ENCODE peak calls at places on chromosomes 2 and 18, in eight cellular contexts. C, A, B, U, T, Z, H and Y are unnamed samples.

GRCh38 chr2:42944744-42945415 is 152.5 kb upstream of the HAAO start:
- DNase-seq in C (no peak), A (no peak), B (no peak), U (no peak), T (no peak), Z (peak), H (no peak), Y (no peak)

GRCh38 chr2:175371378-175371777 is 189.9 kb upstream of the ATP5MC3 start:
- DNase-seq in C (no peak), A (no peak), B (no peak), U (no peak), T (no peak), Z (no peak), H (no peak), Y (no peak)

GRCh38 chr2:132824716-132825115 is 154.7 kb upstream of the LYPD1 start:
- DNase-seq in C (no peak), A (no peak), B (no peak), U (no peak), T (no peak), Z (peak), H (no peak), Y (no peak)

GRCh38 chr2:62184499-62185045 is 11.3 kb upstream of the B3GNT2 start:
- DNase-seq in C (no peak), A (no peak), B (no peak), U (no peak), T (no peak), Z (no peak), H (no peak), Y (no peak)

GRCh38 chr2:7539760-7540159 is 622.5 kb downstream of the RNF144A start:
- DNase-seq in C (no peak), A (peak), B (no peak), U (no peak), T (no peak), Z (no peak), H (no peak), Y (no peak)

GRCh38 chr2:960064-960736 is 9.6 kb downstream of the SNTG2 start:
- DNase-seq in C (no peak), A (no peak), B (no peak), U (no peak), T (no peak), Z (no peak), H (no peak), Y (no peak)

GRCh38 chr2:11631462-11631861 is 38.5 kb downstream of the NTSR2 start:
- DNase-seq in C (no peak), A (no peak), B (no peak), U (no peak), T (no peak), Z (peak), H (no peak), Y (no peak)

GRCh38 chr2:24083567-24084385 is 858 bp downstream of the TP53I3 start:
- DNase-seq in C (peak), A (no peak), B (peak), U (peak), T (peak), Z (peak), H (peak), Y (no peak)

GRCh38 chr18:13474907-13475306 is 251.5 kb downstream of the FAM210A start:
- DNase-seq in C (no peak), A (no peak), B (no peak), U (no peak), T (no peak), Z (peak), H (no peak), Y (no peak)

GRCh38 chr2:210445116-210445707 is 31.3 kb downstream of the LANCL1 start:
- DNase-seq in C (no peak), A (no peak), B (no peak), U (no peak), T (no peak), Z (peak), H (no peak), Y (no peak)

GRCh38 chr2:122191331-122191730 is 435.9 kb downstream of the TSN start:
- DNase-seq in C (no peak), A (no peak), B (no peak), U (peak), T (no peak), Z (peak), H (peak), Y (no peak)

GRCh38 chr18:78922856-78923255 is 56.8 kb upstream of the SALL3 start:
- DNase-seq in C (no peak), A (no peak), B (no peak), U (no peak), T (no peak), Z (no peak), H (no peak), Y (no peak)

GRCh38 chr2:190819835-190820234 is 60.8 kb upstream of the GLS start:
- DNase-seq in C (no peak), A (no peak), B (no peak), U (no peak), T (no peak), Z (no peak), H (no peak), Y (no peak)

GRCh38 chr2:7071916-7072556 is 154.8 kb downstream of the RNF144A start:
- DNase-seq in C (no peak), A (no peak), B (no peak), U (no peak), T (no peak), Z (no peak), H (no peak), Y (no peak)